ENCODE peak calls at places on chromosomes 12 and 14, in four cellular contexts. M, F, H and G are unnamed samples.

GRCh38 chr14:63893701-63894458 is 41.1 kb downstream of the SYNE2 start:
- DNase-seq in H (peak; percentile 56), F (peak; percentile 89), M (peak; percentile 16), G (peak; percentile 91)

GRCh38 chr12:91551242-91551641 is 368.6 kb upstream of the DCN start:
- DNase-seq in H (no peak), F (no peak), M (no peak), G (no peak)

GRCh38 chr12:6554168-6554989 is 1.5 kb downstream of the IFFO1 start:
- DNase-seq in F (peak; percentile 89), H (peak; percentile 67), M (peak; percentile 78), G (peak; percentile 70)

GRCh38 chr12:62841841-62842240 is 93.1 kb downstream of the PPM1H start:
- DNase-seq in F (no peak), M (peak; percentile 18), H (no peak), G (no peak)

GRCh38 chr12:28552472-28553061 is 362.3 kb downstream of the CCDC91 start:
- DNase-seq in H (no peak), F (no peak), M (no peak), G (no peak)

GRCh38 chr14:73323889-73324535 is 86.7 kb downstream of the PAPLN start:
- DNase-seq in H (no peak), F (no peak), M (no peak), G (peak; percentile 6)

GRCh38 chr12:70074510-70074909 is 168.7 kb upstream of the CNOT2 start:
- DNase-seq in F (no peak), H (no peak), M (no peak), G (no peak)

GRCh38 chr12:86601550-86602308 is 345.5 kb upstream of the MGAT4C start:
- DNase-seq in F (peak; percentile 61), H (no peak), M (no peak), G (no peak)

GRCh38 chr14:105060751-105061427 is 4.3 kb downstream of the GPR132 start:
- DNase-seq in F (no peak), M (peak; percentile 46), H (no peak), G (peak; percentile 35)

GRCh38 chr14:74933925-74934435 is 10.9 kb upstream of the RPS6KL1 start:
- DNase-seq in M (no peak), H (no peak), F (no peak), G (peak; percentile 56)

GRCh38 chr14:89669209-89669608 is 252.2 kb upstream of the FOXN3 start:
- DNase-seq in M (peak; percentile 46), H (no peak), F (peak; percentile 66), G (no peak)

GRCh38 chr12:9707864-9708808 is 24.8 kb downstream of the CLECL1 start:
- DNase-seq in H (no peak), F (no peak), M (peak; percentile 65), G (peak; percentile 64)

GRCh38 chr14:71550367-71550766 is 381.9 kb upstream of the RGS6 start:
- DNase-seq in M (no peak), F (no peak), H (no peak), G (no peak)

GRCh38 chr12:18719922-18720321 is 17.9 kb downstream of the PLCZ1 start:
- DNase-seq in F (no peak), M (no peak), H (no peak), G (no peak)

GRCh38 chr14:96203635-96204034 is 1.0 kb upstream of the BDKRB2 start:
- DNase-seq in F (no peak), M (no peak), H (no peak), G (no peak)

GRCh38 chr14:53306267-53306721 is 153.2 kb upstream of the DDHD1 start:
- DNase-seq in F (peak; percentile 68), M (peak; percentile 75), H (peak; percentile 36), G (peak; percentile 69)

GRCh38 chr12:1676043-1676442 is 14.8 kb upstream of the ADIPOR2 start:
- DNase-seq in F (no peak), H (no peak), M (no peak), G (no peak)

GRCh38 chr14:99317231-99318090 is 45.5 kb upstream of the BCL11B start:
- DNase-seq in H (no peak), F (no peak), M (no peak), G (no peak)

GRCh38 chr12:37672655-37673260 is 643.8 kb upstream of the ALG10B start:
- DNase-seq in M (no peak), F (no peak), H (no peak), G (no peak)

GRCh38 chr12:66446276-66446675 is 144.0 kb downstream of the HELB start:
- DNase-seq in M (no peak), H (no peak), F (no peak), G (no peak)

GRCh38 chr14:60196291-60196690 is 31.1 kb upstream of the DHRS7 start:
- DNase-seq in H (no peak), M (no peak), F (no peak), G (no peak)

GRCh38 chr12:120041386-120042231 is 52.6 kb downstream of the BICDL1 start:
- DNase-seq in F (no peak), H (no peak), M (no peak), G (no peak)

GRCh38 chr14:47917344-47917954 is 242.0 kb upstream of the MDGA2 start:
- DNase-seq in H (peak; percentile 0), F (no peak), M (peak; percentile 34), G (peak; percentile 35)

GRCh38 chr12:3218150-3218845 is 141.1 kb downstream of the TSPAN9 start:
- DNase-seq in F (peak; percentile 95), M (peak; percentile 85), H (peak; percentile 85), G (peak; percentile 84)

GRCh38 chr12:6295187-6295811 is 15.2 kb upstream of the PLEKHG6 start:
- DNase-seq in M (peak; percentile 64), F (no peak), H (peak; percentile 52), G (peak; percentile 85)

GRCh38 chr14:105477659-105478623 is 3.3 kb downstream of the CRIP2 start:
- DNase-seq in M (no peak), H (no peak), F (peak; percentile 66), G (no peak)

GRCh38 chr14:34837801-34838322 is 37.3 kb downstream of the BAZ1A start:
- DNase-seq in F (no peak), M (no peak), H (no peak), G (no peak)

GRCh38 chr14:30252800-30253425 is 306.0 kb upstream of the G2E3 start:
- DNase-seq in F (no peak), M (no peak), H (no peak), G (no peak)

GRCh38 chr12:123233505-123234299 is 466 bp downstream of the MTRFR start:
- DNase-seq in M (no peak), F (no peak), H (no peak), G (no peak)

GRCh38 chr12:110931315-110931728 is 10.9 kb upstream of the MYL2 start:
- DNase-seq in M (peak; percentile 17), H (no peak), F (peak; percentile 40), G (no peak)

GRCh38 chr14:98907981-98908544 is 363.9 kb downstream of the BCL11B start:
- DNase-seq in M (no peak), H (no peak), F (no peak), G (no peak)

GRCh38 chr12:67457799-67458680 is 188.9 kb downstream of the CAND1 start:
- DNase-seq in F (no peak), M (no peak), H (no peak), G (no peak)

GRCh38 chr12:38638401-38638800 is 267.0 kb downstream of the CPNE8 start:
- DNase-seq in H (no peak), M (no peak), F (no peak), G (no peak)

GRCh38 chr14:55530464-55530863 is 49.5 kb upstream of the KTN1 start:
- DNase-seq in F (no peak), H (no peak), M (no peak), G (no peak)

GRCh38 chr14:88667555-88668273 is 104.9 kb downstream of the ZC3H14 start:
- DNase-seq in F (peak; percentile 69), H (peak; percentile 60), M (peak; percentile 68), G (peak; percentile 75)

DNA sequence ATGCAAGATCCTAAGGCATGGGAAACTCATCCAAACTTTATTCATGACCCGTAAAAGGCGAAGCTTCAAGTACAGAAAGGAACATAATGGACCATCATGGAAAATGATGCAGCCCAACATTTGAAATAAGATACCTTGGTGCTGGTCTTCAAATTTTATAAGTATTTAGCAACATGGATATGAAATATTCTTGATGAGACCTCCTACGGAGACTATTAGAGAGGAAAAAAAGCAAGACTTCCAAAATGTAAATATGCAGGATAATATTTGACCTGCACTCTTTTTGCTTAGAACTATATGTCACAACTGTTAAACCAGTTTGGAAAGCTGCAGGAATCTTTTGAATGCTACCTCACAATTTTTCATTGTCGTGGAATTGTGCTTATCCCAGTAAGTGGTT is 168.8 kb upstream of the ARID2 start:
- DNase-seq in M (no peak), F (no peak), H (no peak), G (no peak)
- H3K4me3 ChIP-seq in M (no peak overlapping the region), F (no peak overlapping the region), H (no peak overlapping the region), G (no peak overlapping the region)

GRCh38 chr12:71392521-71393145 is 47.0 kb upstream of the LGR5 start:
- DNase-seq in F (no peak), H (peak; percentile 48), M (peak; percentile 27), G (peak; percentile 64)
- TF ChIP-seq CTCF in F (peak; percentile 73), H (peak; percentile 82), M (peak; percentile 84), G (peak; percentile 87)

DNA sequence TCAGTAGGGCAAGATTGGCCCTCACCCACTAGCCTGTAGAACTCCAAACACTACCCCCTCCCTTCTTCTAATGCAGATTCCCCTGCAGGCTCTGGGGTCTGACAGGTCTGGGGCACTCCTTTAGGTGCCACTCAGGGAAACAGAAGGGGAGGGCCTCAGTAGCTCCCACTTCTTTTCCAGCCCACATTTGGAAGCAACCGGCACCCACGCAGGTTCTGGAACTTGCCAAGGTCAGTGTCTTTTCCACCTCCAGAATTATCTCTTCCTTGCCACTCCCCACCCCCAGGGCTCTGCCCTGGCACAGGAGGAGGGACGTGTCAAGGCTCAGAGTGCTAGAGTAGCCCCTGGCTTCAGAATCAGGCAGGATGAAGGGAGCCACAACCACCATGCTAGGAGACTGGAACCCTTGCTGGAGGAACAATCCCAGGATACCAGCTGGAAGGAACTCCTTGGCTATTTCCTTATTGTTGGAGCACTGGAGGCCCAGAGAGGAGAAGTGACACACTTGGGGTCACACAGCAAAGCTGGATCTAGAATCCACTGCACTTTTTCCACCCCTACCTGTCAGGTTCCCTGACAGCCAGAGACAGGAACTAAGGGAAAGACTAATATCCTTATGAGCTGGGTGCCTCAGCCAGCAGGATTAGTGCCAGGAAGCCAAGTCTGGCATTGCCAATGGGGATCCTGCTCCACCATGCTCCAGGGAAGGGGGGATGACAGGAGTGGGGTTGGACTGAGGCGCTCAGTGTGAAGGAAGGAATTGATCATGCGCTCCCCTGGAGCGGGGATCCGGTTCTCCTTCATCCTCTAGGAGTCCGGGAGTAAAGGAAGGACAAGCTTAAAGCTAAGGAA is 1.8 kb upstream of the FIGNL2 start:
- DNase-seq in F (no peak), M (no peak), H (no peak), G (no peak)
- H3K4me3 ChIP-seq in F (no peak overlapping the region), M (no peak overlapping the region), H (no peak overlapping the region), G (no peak overlapping the region)

DNA sequence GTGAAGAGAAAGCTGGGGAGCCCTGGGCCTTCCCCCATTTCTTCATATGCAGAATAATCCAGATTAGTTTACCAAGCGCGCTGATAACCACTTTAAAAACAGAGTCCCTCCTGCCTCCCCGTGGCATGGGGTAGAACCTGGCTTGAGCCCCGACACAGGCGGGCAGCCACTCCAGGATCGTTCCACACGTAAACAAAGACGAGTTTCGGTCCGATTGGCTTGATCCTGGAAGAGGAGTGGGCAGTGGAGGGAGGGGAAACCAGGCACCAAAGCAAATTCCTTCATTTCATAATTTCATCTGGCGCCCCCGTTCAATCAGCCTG is 909 bp upstream of the GPRC5A start:
- DNase-seq in H (no peak), F (peak; percentile 76), M (no peak), G (no peak)
- TF ChIP-seq CTCF in H (no peak), F (peak; percentile 18), M (no peak), G (no peak)